ENCODE peak calls at places on chromosome 11, in four cellular contexts. T, R, Z and D are unnamed samples.

GRCh38 chr11:12893787-12894672 is 115.1 kb upstream of the RASSF10 start:
- DNase-seq in T (peak), Z (peak), R (peak), D (no peak)

GRCh38 chr11:30984442-30984816 is 385.1 kb downstream of the DCDC1 start:
- DNase-seq in R (peak), T (no peak), Z (no peak), D (no peak)

GRCh38 chr11:36162909-36163434 is 126.3 kb downstream of the COMMD9 start:
- DNase-seq in R (no peak), T (no peak), Z (peak), D (no peak)

GRCh38 chr11:119607726-119608125 is 121.3 kb downstream of the NECTIN1 start:
- DNase-seq in R (no peak), T (no peak), Z (no peak), D (no peak)

GRCh38 chr11:17408641-17409040 is 20.2 kb upstream of the KCNJ11 start:
- DNase-seq in Z (no peak), T (no peak), R (no peak), D (no peak)

GRCh38 chr11:59173964-59174663 is 2.2 kb downstream of the DTX4 start:
- DNase-seq in R (peak), Z (no peak), T (peak), D (no peak)

GRCh38 chr11:74005721-74006517 is 3.0 kb downstream of the UCP3 start:
- DNase-seq in T (no peak), R (no peak), Z (no peak), D (no peak)

GRCh38 chr11:120929664-120930154 is 94.2 kb upstream of the TBCEL start:
- DNase-seq in T (peak), Z (peak), R (peak), D (no peak)

GRCh38 chr11:132054822-132055221 is 684.4 kb downstream of the NTM start:
- DNase-seq in R (no peak), T (no peak), Z (no peak), D (no peak)

GRCh38 chr11:45232341-45233080 is 53.6 kb downstream of the SYT13 start:
- DNase-seq in T (no peak), Z (no peak), R (no peak), D (no peak)

GRCh38 chr11:14425621-14426020 is 66.6 kb upstream of the RRAS2 start:
- DNase-seq in T (no peak), Z (no peak), R (no peak), D (no peak)

GRCh38 chr11:62613275-62613864 is 313 bp downstream of the ROM1 start:
- DNase-seq in R (no peak), Z (no peak), T (no peak), D (no peak)

GRCh38 chr11:125451400-125452124 is 44.5 kb downstream of the FEZ1 start:
- DNase-seq in T (peak), Z (peak), R (no peak), D (no peak)

GRCh38 chr11:16326679-16327297 is 29.6 kb downstream of the SOX6 start:
- DNase-seq in Z (peak), R (no peak), T (no peak), D (no peak)

GRCh38 chr11:45805305-45806071 is 539 bp downstream of the SLC35C1 start:
- DNase-seq in T (peak), Z (peak), R (peak), D (no peak)

GRCh38 chr11:55714982-55715888 is 53.2 kb downstream of the OR4C6 start:
- DNase-seq in Z (peak), R (peak), T (peak), D (no peak)

GRCh38 chr11:43269229-43269928 is 42.4 kb upstream of the API5 start:
- DNase-seq in T (peak), R (no peak), Z (no peak), D (no peak)

GRCh38 chr11:127017482-127017881 is 16.9 kb upstream of the KIRREL3 start:
- DNase-seq in R (no peak), T (peak), Z (peak), D (no peak)
- TF ChIP-seq TCF7 in R (no peak), T (no peak), Z (no peak), D (no peak)

GRCh38 chr11:72724021-72724561 is 28.1 kb downstream of the ARAP1 start:
- DNase-seq in R (no peak), Z (no peak), T (no peak), D (no peak)
- TF ChIP-seq TCF7 in R (no peak), Z (no peak), T (no peak), D (no peak)

GRCh38 chr11:101456812-101457211 is 127.0 kb downstream of the TRPC6 start:
- DNase-seq in R (no peak), T (no peak), Z (no peak), D (no peak)
- TF ChIP-seq TCF7 in R (no peak), T (no peak), Z (no peak), D (no peak)

GRCh38 chr11:1387521-1387920 is 2.2 kb upstream of the BRSK2 start:
- DNase-seq in T (no peak), Z (no peak), R (no peak), D (no peak)

GRCh38 chr11:1382831-1383607 is 6.7 kb upstream of the BRSK2 start:
- DNase-seq in R (peak), T (peak), Z (peak), D (peak)

GRCh38 chr11:1382429-1382828 is 7.3 kb upstream of the BRSK2 start:
- DNase-seq in R (no peak), Z (no peak), T (no peak), D (no peak)

GRCh38 chr11:1381793-1382425 is 7.8 kb upstream of the BRSK2 start:
- DNase-seq in Z (no peak), R (no peak), T (no peak), D (no peak)

GRCh38 chr11:1384206-1384965 is 5.3 kb upstream of the BRSK2 start:
- DNase-seq in R (no peak), Z (no peak), T (no peak), D (peak)
- TF ChIP-seq TCF7 in R (no peak), Z (no peak), T (no peak), D (no peak)

DNA sequence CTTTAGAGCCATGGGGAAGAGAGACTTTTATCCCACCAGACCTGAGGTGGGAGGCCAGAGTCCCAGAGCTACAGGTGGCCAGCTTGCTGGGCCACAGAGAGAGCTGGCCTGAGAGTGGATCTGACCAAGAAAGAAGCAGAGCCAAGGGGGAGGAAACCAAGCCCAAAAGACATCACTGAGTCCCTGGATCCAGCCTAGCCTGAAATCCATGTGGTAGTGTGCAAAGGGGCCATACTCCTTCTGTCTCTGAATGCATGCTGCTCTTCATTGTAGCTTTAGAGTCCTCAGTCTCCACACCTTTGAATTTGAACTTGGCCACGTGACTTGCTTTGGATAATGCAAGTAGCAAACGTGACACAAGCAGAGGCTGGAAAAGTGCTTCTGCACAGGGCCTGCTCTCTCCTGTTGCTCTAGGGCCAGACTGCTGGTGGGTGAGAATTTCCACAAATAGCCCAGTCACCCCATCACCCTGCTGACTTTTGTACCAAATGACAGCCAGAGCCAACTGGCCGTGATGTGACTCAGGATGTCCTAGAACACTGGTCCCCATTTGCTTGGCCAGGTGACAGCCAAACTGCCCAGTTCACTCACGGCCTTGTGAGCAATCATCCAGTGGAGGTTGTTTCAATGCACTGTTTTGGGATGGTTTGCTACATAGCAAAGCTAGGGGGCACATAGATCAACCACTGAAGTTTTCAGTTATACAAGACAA is 93.6 kb downstream of the DHCR7 start:
- DNase-seq in R (no peak), Z (no peak), T (no peak), D (no peak)
- TF ChIP-seq TCF7 in R (no peak), Z (no peak), T (no peak), D (no peak)